ENCODE peak calls at places on chromosomes 3 and 15, in four cellular contexts. A is breast epithelium, P is astrocyte, Y is upper lobe of left lung. T is an unnamed sample. For H3K27me3 and H3K36me3, the result is how much of the 10 kb centered on the place peaks cover.

GRCh38 chr15:91863621-91864255 is 10.2 kb downstream of the SLCO3A1 start:
- DNase-seq in A (no peak), Y (no peak), P (no peak), T (no peak)

GRCh38 chr15:34808016-34808415 is 12.7 kb upstream of the ACTC1 start:
- DNase-seq in A (no peak), P (peak), Y (no peak), T (peak)

GRCh38 chr3:52615178-52615577 is 70.5 kb downstream of the PBRM1 start:
- DNase-seq in Y (no peak), P (no peak), A (no peak), T (no peak)

GRCh38 chr3:171342783-171343420 is 117.3 kb downstream of the TNIK start:
- DNase-seq in P (no peak), A (no peak), Y (no peak), T (no peak)

GRCh38 chr15:37921527-37922385 is 12.7 kb upstream of the TMCO5A start:
- DNase-seq in A (peak), P (no peak), Y (no peak), T (peak)

GRCh38 chr3:43369404-43370345 is 83.3 kb downstream of the SNRK start:
- DNase-seq in A (no peak), Y (no peak), P (no peak), T (no peak)

GRCh38 chr15:99482993-99483392 is 82.8 kb upstream of the MEF2A start:
- DNase-seq in Y (no peak), P (no peak), A (no peak), T (no peak)

GRCh38 chr15:66425837-66426236 is 39.1 kb downstream of the MAP2K1 start:
- DNase-seq in Y (no peak), A (no peak), P (no peak), T (no peak)

GRCh38 chr3:53811143-53811915 is 34.9 kb downstream of the CHDH start:
- DNase-seq in Y (no peak), P (no peak), A (no peak), T (no peak)

GRCh38 chr15:56765252-56765651 is 31.9 kb upstream of the ZNF280D start:
- DNase-seq in Y (no peak), P (peak), A (no peak), T (peak)

GRCh38 chr15:27249723-27250160 is 278.8 kb downstream of the GABRG3 start:
- DNase-seq in A (no peak), Y (no peak), P (no peak), T (no peak)

GRCh38 chr15:86201313-86202008 is 121.8 kb downstream of the AGBL1 start:
- DNase-seq in A (no peak), Y (no peak), P (peak), T (no peak)

GRCh38 chr15:41899854-41900442 is 6.1 kb upstream of the SPTBN5 start:
- DNase-seq in Y (no peak), P (no peak), A (no peak), T (no peak)

GRCh38 chr3:127136706-127137105 is 56.2 kb upstream of the PRR23E start:
- DNase-seq in A (no peak), P (no peak), Y (no peak), T (no peak)
- H3K27me3 ChIP-seq in A (under half), P (under half), Y (under half), T (under half)

DNA sequence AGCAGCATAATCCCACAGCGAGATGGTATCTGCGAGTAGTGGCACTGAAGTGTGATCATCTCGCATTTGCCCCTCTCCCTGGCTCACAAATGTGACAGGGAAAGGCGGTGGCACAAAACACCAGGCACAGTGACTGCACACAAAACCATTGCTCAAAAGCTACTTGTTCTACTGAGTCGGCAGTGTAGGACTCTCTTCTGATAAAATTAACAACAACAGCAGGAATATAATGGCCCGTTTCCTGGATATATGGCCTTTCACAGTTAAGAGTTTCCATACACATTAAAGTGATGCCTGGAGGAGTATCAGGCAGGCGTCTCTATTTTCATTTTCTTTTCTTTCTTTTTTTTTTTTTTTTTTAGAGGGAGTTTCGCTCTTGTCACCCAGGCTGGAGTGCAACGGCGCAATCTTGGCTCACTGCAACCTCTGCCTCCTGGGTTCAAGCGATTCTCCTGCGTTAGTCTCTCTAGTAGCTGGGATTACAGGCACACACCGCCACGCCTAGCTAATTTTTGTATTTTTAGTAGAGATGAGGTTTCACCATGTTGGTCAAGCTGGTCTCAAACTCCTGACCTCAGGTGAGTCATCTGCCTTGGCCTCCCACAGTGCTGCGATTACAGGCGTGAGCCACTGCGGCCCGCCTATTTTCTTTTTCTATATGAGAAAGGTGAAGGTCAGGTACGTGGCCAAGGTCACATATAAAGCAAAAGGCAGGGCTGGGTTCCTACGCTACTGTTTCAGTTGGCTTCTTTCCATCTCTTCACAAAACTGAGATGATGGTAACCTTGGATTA is 68.8 kb downstream of the MYO1E start:
- DNase-seq in P (peak), Y (no peak), A (no peak), T (peak)
- H3K4me3 ChIP-seq in P (no peak), Y (no peak), A (no peak), T (no peak)

GRCh38 chr3:39106281-39107055 is 959 bp downstream of the GORASP1 start:
- DNase-seq in A (no peak), P (peak), Y (no peak), T (peak)
- H3K36me3 ChIP-seq in A (under half), P (under half), Y (under half), T (under half)

DNA sequence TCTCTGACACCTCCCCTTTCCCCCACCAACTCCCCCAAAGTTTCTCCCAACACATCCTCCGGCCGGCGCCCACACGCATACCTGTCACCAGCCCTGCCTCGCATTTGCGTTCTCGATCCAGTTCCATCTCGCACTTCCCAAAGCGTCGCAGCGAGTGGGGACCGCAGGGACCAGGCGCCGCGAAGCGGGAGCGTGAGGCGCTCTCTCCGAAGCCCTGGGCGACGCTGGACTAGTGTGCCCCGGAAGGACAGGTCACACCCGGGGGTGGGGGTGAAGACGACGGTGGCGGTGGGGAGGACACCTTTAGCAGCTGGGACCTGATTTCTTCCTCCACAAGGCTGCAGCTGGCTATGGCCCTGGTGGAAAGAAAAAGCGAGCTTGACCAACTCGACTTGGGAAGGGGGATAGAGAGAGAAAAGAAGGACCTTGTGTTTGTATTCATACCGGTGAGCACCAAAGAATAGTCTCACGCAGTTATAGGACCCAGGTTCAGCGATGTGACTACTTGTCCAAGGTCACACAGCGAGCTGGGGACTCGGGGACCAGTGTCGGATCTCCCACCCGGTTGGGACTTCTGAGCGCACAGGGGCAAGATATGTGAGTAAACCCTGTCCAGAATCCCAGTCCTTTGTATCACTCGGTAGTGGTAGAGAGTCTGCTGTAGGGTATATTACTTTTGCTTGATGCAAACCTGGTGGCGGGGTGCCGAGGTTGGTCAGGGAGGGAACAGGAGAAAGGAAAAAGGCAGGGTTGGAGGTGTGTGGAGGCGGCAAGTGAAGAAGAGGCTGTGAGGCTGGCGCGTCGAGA is 608 bp upstream of the GHSR start:
- DNase-seq in P (no peak), Y (peak), A (no peak), T (no peak)
- H3K27me3 ChIP-seq in P (under half), Y (under half), A (under half), T (under half)

DNA sequence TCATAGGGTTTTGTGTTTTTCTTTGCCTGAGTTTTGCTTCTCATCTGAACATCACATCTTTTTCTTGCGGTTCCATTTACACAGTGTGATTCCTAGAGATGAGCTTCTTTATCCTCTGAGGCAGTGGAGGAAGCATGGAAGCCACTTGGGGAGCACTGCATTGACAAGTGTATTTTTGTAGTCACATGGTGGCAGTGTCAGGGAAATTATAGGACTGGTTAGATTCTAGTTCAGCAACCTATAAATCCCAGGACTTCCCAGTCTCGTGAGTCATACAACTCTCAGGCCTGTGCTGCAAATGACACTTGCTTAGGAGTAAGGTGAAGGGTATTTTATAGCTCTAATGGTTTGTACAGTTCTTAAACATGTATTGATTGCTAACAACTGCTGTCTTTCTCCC is 58.4 kb downstream of the RBM6 start:
- DNase-seq in A (no peak), Y (no peak), P (peak), T (no peak)
- H3K4me3 ChIP-seq in A (no peak), Y (no peak), P (no peak), T (no peak)

DNA sequence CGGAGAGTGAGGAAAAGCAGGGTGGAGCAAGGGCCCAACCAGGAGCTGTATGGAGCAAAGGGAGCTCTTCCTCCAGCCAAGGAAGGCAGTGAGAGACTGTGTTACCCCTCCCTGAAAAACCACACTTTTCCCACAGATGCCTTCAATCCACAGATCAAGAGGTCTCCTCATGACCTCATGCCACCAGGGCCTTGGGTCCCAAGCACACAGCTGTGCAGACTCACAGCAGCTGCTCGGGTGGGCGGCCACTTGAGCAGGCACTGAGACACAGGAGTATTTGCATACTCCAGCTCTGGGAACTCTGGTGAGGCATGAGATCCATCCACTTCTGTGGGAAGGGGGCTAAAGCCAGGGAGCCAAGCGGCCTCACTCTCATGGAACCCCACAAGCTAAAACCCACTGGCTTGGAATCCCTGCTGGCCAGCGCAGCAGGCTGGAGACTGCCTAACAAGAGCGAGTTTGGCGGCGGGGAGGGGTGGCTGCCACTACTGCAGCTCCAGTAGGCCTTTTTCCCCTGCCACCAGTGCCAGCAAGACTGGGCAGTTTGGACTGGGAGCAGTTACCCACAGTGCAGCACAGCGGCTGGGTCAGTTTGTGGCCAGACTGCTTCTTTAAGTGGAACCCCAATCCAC is 880.6 kb upstream of the ARPP21 start:
- DNase-seq in Y (peak), A (no peak), P (no peak), T (no peak)
- H3K36me3 ChIP-seq in Y (under half), A (under half), P (under half), T (under half)

GRCh38 chr3:189295089-189295488 is 123.3 kb downstream of the TPRG1 start:
- DNase-seq in P (no peak), Y (no peak), A (no peak), T (no peak)
- H3K27me3 ChIP-seq in P (under half), Y (under half), A (under half), T (under half)

GRCh38 chr15:58159827-58160386 is 21.7 kb downstream of the AQP9 start:
- DNase-seq in Y (no peak), A (no peak), P (no peak), T (no peak)

DNA sequence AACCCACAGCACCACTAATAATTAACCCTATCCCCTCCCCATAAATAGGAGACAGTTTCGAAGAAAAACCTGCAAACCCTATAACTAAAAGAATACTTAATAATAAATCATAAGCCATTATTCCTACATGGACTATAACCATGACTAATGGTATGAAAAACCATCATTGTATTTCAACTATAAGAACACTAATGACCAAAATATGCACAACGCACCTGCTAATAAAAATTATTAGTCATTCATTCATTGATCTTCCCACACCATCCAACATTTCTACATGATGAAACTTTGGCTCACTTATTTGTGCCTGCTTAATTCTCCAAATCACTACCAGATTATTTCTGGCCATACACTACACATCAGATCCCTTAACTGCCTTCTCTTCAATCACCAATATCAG is 16.6 kb downstream of the AQP9 start:
- DNase-seq in P (no peak), A (no peak), Y (no peak), T (no peak)
- H3K4me3 ChIP-seq in P (no peak), A (no peak), Y (no peak), T (no peak)